ENCODE peak calls at places on chromosomes 13 and 19, in nine cellular contexts. C is SJCRH30; Y is ovary; E is A673; P is uterus; Q is CD8-positive, alpha-beta memory T cell; D is transverse colon; S is body of pancreas; G is naive thymus-derived CD4-positive, alpha-beta T cell. A is an unnamed sample.

GRCh38 chr13:112065867-112066623 is 904 bp upstream of the SOX1 start:
- DNase-seq in C (no peak), Y (no peak), E (peak), P (no peak), Q (no peak), D (no peak), S (no peak), G (no peak), A (no peak)

GRCh38 chr19:9914001-9914314 is 22.4 kb downstream of the OLFM2 start:
- DNase-seq in C (no peak), Y (no peak), E (no peak), P (no peak), Q (no peak), D (no peak), S (no peak), G (no peak), A (no peak)

GRCh38 chr13:100550433-100550832 is 38.2 kb downstream of the GGACT start:
- DNase-seq in C (peak), Y (no peak), E (peak), P (peak), Q (no peak), D (no peak), S (peak), G (no peak), A (peak)

GRCh38 chr13:28357247-28357825 is 137.6 kb downstream of the FLT1 start:
- DNase-seq in C (no peak), Y (no peak), E (no peak), P (no peak), Q (no peak), D (no peak), S (no peak), G (no peak), A (no peak)

GRCh38 chr19:18194554-18195238 is 1.7 kb downstream of the MPV17L2 start:
- DNase-seq in C (peak), Y (peak), E (peak), P (peak), Q (no peak), D (peak), S (peak), G (peak), A (no peak)

GRCh38 chr13:25177012-25177411 is 4.9 kb upstream of the AMER2 start:
- DNase-seq in C (no peak), Y (no peak), E (no peak), P (no peak), Q (no peak), D (no peak), S (no peak), G (no peak), A (no peak)

GRCh38 chr13:36883829-36884228 is 36.2 kb downstream of the SMAD9 start:
- DNase-seq in C (no peak), Y (no peak), E (no peak), P (no peak), Q (no peak), D (no peak), S (no peak), G (no peak), A (no peak)

GRCh38 chr13:26518433-26519084 is 38.9 kb upstream of the WASF3 start:
- DNase-seq in C (no peak), Y (no peak), E (no peak), P (no peak), Q (no peak), D (no peak), S (no peak), G (no peak), A (no peak)

GRCh38 chr13:38042771-38043170 is 173.2 kb upstream of the TRPC4 start:
- DNase-seq in C (no peak), Y (no peak), E (peak), P (no peak), Q (no peak), D (no peak), S (no peak), G (no peak), A (no peak)

GRCh38 chr19:49243726-49244125 is 81.3 kb downstream of the SLC6A16 start:
- DNase-seq in C (no peak), Y (no peak), E (no peak), P (no peak), Q (no peak), D (no peak), S (no peak), G (no peak), A (no peak)

GRCh38 chr13:94703721-94704314 is 8.5 kb downstream of the SOX21 start:
- DNase-seq in C (no peak), Y (no peak), E (no peak), P (no peak), Q (no peak), D (no peak), S (no peak), G (no peak), A (no peak)

GRCh38 chr13:86946734-86947133 is 724.4 kb upstream of the SLITRK5 start:
- DNase-seq in C (no peak), Y (no peak), E (no peak), P (no peak), Q (no peak), D (no peak), S (no peak), G (no peak), A (no peak)

GRCh38 chr13:45361596-45362206 is 20.7 kb upstream of the TPT1 start:
- DNase-seq in C (no peak), Y (no peak), E (no peak), P (no peak), Q (no peak), D (no peak), S (no peak), G (no peak), A (no peak)

GRCh38 chr13:85386424-85386823 is 412.8 kb downstream of the SLITRK6 start:
- DNase-seq in C (no peak), Y (no peak), E (no peak), P (no peak), Q (no peak), D (no peak), S (no peak), G (no peak), A (no peak)

GRCh38 chr19:49846408-49846807 is 4.6 kb upstream of the PTOV1 start:
- DNase-seq in C (no peak), Y (no peak), E (no peak), P (no peak), Q (no peak), D (no peak), S (no peak), G (no peak), A (no peak)

GRCh38 chr19:19405919-19406877 is 723 bp downstream of the GATAD2A start:
- DNase-seq in C (peak), Y (peak), E (peak), P (peak), Q (peak), D (peak), S (peak), G (peak), A (peak)

GRCh38 chr13:28044608-28045007 is 55.8 kb downstream of the FLT3 start:
- DNase-seq in C (no peak), Y (no peak), E (no peak), P (no peak), Q (no peak), D (no peak), S (no peak), G (no peak), A (no peak)

GRCh38 chr13:113029487-113030258 is 60.7 kb downstream of the MCF2L start:
- DNase-seq in C (peak), Y (peak), E (peak), P (no peak), Q (peak), D (peak), S (peak), G (peak), A (peak)

GRCh38 chr13:51839711-51840110 is 5.3 kb downstream of the TMEM272 start:
- DNase-seq in C (no peak), Y (no peak), E (no peak), P (no peak), Q (no peak), D (no peak), S (no peak), G (no peak), A (no peak)

GRCh38 chr13:36030670-36031331 is 100.4 kb downstream of the DCLK1 start:
- DNase-seq in C (no peak), Y (no peak), E (peak), P (peak), Q (no peak), D (no peak), S (peak), G (no peak), A (peak)

GRCh38 chr13:20288561-20288960 is 56.4 kb upstream of the GJB6 start:
- DNase-seq in C (no peak), Y (no peak), E (no peak), P (no peak), Q (no peak), D (no peak), S (no peak), G (no peak), A (no peak)

GRCh38 chr13:48902421-48902820 is 73.3 kb upstream of the FNDC3A start:
- DNase-seq in C (no peak), Y (no peak), E (no peak), P (no peak), Q (no peak), D (no peak), S (peak), G (no peak), A (peak)

GRCh38 chr13:52665325-52665724 is 12.7 kb downstream of the SUGT1 start:
- DNase-seq in C (no peak), Y (no peak), E (peak), P (no peak), Q (no peak), D (no peak), S (no peak), G (no peak), A (peak)

GRCh38 chr13:35489050-35489449 is 12.6 kb upstream of the MAB21L1 start:
- DNase-seq in C (no peak), Y (no peak), E (no peak), P (no peak), Q (no peak), D (no peak), S (no peak), G (no peak), A (no peak)

GRCh38 chr19:50387176-50387867 is 3.2 kb downstream of the POLD1 start:
- DNase-seq in C (no peak), Y (no peak), E (no peak), P (no peak), Q (no peak), D (no peak), S (peak), G (no peak), A (no peak)

GRCh38 chr19:18594096-18594823 is 5.7 kb downstream of the REX1BD start:
- DNase-seq in C (peak), Y (peak), E (peak), P (peak), Q (peak), D (peak), S (peak), G (peak), A (peak)

GRCh38 chr13:64540468-64540867 is 2689.7 kb downstream of the PCDH9 start:
- DNase-seq in C (no peak), Y (no peak), E (no peak), P (no peak), Q (no peak), D (no peak), S (no peak), G (no peak), A (no peak)

GRCh38 chr13:20495087-20496023 is 30.3 kb downstream of the CRYL1 start:
- DNase-seq in C (peak), Y (peak), E (peak), P (peak), Q (peak), D (peak), S (peak), G (peak), A (peak)

GRCh38 chr19:33763661-33764343 is 32.9 kb upstream of the KCTD15 start:
- DNase-seq in C (no peak), Y (no peak), E (no peak), P (no peak), Q (no peak), D (no peak), S (peak), G (no peak), A (no peak)

GRCh38 chr19:2266183-2266993 is 10.2 kb upstream of the JSRP1 start:
- DNase-seq in C (peak), Y (peak), E (no peak), P (peak), Q (no peak), D (peak), S (peak), G (no peak), A (no peak)

GRCh38 chr13:50224534-50224933 is 209.3 kb downstream of the KCNRG start:
- DNase-seq in C (no peak), Y (no peak), E (no peak), P (no peak), Q (no peak), D (no peak), S (no peak), G (no peak), A (no peak)

GRCh38 chr13:113209880-113210421 is 538 bp downstream of the CUL4A start:
- DNase-seq in C (peak), Y (peak), E (peak), P (peak), Q (peak), D (peak), S (peak), G (peak), A (peak)

GRCh38 chr19:10096615-10096963 is 5.9 kb downstream of the ANGPTL6 start:
- DNase-seq in C (no peak), Y (peak), E (no peak), P (no peak), Q (no peak), D (peak), S (no peak), G (no peak), A (no peak)

GRCh38 chr13:68982961-68983619 is 1124.5 kb upstream of the ATXN8OS start:
- DNase-seq in C (no peak), Y (no peak), E (no peak), P (no peak), Q (no peak), D (no peak), S (no peak), G (no peak), A (no peak)

GRCh38 chr19:35639863-35640262 is 1.7 kb upstream of the ETV2 start:
- DNase-seq in C (no peak), Y (no peak), E (no peak), P (no peak), Q (no peak), D (no peak), S (no peak), G (no peak), A (no peak)

DNA sequence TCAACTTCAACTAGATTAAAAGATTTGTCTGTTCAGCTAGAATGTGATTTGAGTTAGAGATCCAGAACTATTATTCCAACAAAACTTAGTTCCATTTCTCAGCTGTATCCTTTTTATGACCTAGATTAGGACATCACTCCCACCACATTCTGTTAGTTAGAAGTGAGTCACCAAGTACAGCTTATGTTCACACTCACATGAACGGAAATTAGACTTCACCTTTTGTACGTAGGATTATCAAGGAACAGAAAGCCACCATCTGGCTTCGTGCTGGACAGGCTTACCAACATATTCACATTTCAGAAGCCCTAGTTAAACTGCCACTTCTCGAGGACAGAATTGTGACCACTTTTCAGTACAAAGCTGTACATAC is 142.4 kb downstream of the SUCLA2 start:
- DNase-seq in C (no peak), Y (no peak), E (no peak), P (no peak), Q (no peak), D (no peak), S (no peak), G (no peak), A (peak)
- H3K27ac ChIP-seq in C (no peak), Y (no peak), E (no peak), P (peak), Q (no peak), D (no peak), S (no peak), G (no peak), A (no peak)

DNA sequence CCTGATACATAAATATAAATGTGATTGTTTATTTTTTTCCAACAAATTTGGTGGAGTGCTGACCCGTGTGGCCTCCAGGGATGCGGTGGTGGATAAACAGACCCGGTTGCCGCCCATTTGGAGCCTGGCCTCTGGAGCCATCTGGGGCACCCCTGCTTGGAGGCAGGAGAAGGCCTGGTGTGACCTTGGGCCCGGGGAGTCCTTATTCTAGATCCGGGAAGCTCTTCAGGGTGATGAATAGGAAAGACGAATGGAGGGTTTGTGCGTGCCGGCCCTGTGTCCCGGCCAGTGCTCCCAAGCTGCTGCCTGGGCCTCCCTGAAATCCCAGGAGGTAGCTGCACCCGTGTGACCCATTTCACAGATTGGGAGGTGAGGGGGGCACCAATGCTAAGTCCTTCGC is 11.5 kb downstream of the PAK4 start:
- DNase-seq in C (no peak), Y (no peak), E (no peak), P (no peak), Q (no peak), D (no peak), S (no peak), G (no peak), A (no peak)
- H3K27ac ChIP-seq in C (no peak), Y (no peak), E (no peak), P (peak), Q (no peak), D (peak), S (peak), G (no peak), A (no peak)

GRCh38 chr13:73138967-73139491 is 80.2 kb downstream of the KLF5 start:
- DNase-seq in C (no peak), Y (no peak), E (no peak), P (no peak), Q (no peak), D (peak), S (peak), G (no peak), A (peak)
- H3K27ac ChIP-seq in C (no peak), Y (no peak), E (no peak), P (no peak), Q (no peak), D (peak), S (peak), G (no peak), A (peak)

GRCh38 chr19:13033819-13034611 is 38.7 kb downstream of the NFIX start:
- DNase-seq in C (peak), Y (peak), E (peak), P (peak), Q (peak), D (peak), S (peak), G (peak), A (peak)
- H3K27ac ChIP-seq in C (no peak), Y (peak), E (peak), P (peak), Q (no peak), D (peak), S (peak), G (no peak), A (no peak)

GRCh38 chr13:23630349-23631093 is 60.3 kb downstream of the TNFRSF19 start:
- DNase-seq in C (no peak), Y (no peak), E (no peak), P (no peak), Q (no peak), D (no peak), S (no peak), G (no peak), A (peak)
- H3K27ac ChIP-seq in C (no peak), Y (no peak), E (no peak), P (no peak), Q (no peak), D (no peak), S (peak), G (no peak), A (peak)

DNA sequence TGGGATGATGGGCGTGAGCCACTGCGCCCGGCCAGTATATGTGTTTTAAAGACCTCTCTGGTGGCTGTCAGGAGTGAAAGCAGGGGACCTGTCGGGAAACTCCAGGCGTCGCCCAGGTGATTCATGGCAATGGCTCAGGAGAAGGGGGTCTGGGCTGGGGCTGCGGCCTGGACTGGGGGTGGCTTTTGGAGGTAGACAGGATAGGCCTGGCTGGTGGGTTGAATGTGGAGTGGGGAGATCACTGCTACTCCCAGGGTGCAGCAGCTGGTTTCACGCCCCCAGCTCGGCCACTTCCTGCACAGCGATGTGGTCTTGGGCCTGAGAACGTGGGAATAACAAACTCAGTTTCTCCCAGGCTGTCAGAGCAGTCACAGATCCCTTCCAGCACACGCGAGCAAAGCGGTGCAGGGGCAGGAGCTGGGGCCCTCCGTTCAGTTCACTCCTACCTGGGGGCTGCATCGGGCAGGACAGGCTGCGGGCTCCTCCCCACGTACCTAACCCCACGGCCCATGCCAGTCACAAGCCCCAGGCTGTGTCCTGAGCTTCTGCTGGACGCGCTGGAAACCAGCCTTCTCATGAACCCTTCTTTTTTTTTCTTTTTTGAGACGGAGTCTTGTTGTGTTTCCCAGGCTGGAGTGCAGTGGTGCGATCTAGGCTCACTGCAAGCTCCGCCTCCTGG is 18.9 kb downstream of the KDM4B start:
- DNase-seq in C (no peak), Y (no peak), E (no peak), P (no peak), Q (no peak), D (no peak), S (no peak), G (no peak), A (no peak)
- H3K27ac ChIP-seq in C (no peak), Y (no peak), E (no peak), P (peak), Q (no peak), D (no peak), S (no peak), G (no peak), A (peak)

DNA sequence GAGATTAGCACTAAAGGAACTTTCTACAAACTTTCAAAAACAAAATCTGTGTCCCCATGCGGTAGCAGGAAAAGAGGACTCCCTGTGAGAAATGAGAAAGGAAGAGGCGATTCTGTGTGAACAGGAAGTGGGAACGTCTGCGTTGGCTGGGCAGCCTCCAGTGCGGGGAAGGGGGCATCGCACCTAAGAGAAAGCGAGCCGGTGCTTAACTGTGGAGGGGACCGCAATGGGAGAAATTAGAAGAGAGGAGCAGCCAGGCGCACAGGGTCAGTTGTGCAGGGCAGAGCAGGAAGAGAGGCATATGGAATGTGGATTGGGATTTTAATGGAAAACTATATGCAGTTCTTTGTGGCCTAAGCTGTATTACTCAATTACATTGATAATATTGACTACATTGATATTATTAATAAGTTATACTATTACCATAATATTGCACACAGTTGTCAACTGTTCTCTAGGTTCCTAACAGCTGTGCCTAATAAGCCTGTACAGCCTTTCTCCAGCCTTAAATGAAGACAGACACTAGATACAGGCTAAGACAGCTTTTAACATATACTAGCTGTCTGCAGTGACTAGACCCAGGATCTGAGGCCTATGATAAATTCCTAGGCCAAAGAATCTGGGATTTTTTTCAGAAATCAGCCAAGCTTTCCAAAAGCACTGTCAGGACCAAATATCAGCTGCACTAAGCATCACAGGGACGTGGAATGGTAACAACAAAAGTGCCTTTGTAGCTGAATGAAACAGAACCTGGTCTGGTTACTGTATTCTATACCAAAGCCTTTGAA is 77.6 kb upstream of the DOCK9 start:
- DNase-seq in C (no peak), Y (no peak), E (no peak), P (no peak), Q (peak), D (no peak), S (no peak), G (no peak), A (no peak)
- H3K27ac ChIP-seq in C (no peak), Y (no peak), E (no peak), P (peak), Q (no peak), D (peak), S (no peak), G (peak), A (peak)

A was measured in hepatocyte.